ENCODE peak calls at places on chromosomes 7 and 10, in four cellular contexts. E, W, Q and J are unnamed samples.

GRCh38 chr7:80284848-80285247 is 150.2 kb downstream of the GNAI1 start:
- DNase-seq in E (no peak), W (peak), Q (no peak), J (no peak)

GRCh38 chr7:50619684-50620083 is 54.5 kb upstream of the DDC start:
- DNase-seq in E (no peak), W (no peak), Q (no peak), J (no peak)

GRCh38 chr10:114662651-114663217 is 4.7 kb upstream of the ABLIM1 start:
- DNase-seq in E (no peak), W (no peak), Q (no peak), J (no peak)

GRCh38 chr10:61758440-61758839 is 95.7 kb downstream of the CABCOCO1 start:
- DNase-seq in E (no peak), W (peak), Q (no peak), J (no peak)

GRCh38 chr10:21265622-21266021 is 259.9 kb downstream of the SKIDA1 start:
- DNase-seq in E (no peak), W (peak), Q (no peak), J (no peak)

GRCh38 chr7:20594023-20594422 is 21.4 kb upstream of the ABCB5 start:
- DNase-seq in E (no peak), W (no peak), Q (no peak), J (no peak)

GRCh38 chr10:110147961-110148360 is 59.4 kb upstream of the MXI1 start:
- DNase-seq in E (no peak), W (no peak), Q (no peak), J (no peak)

GRCh38 chr10:132036887-132037675 is 28.7 kb upstream of the JAKMIP3 start:
- DNase-seq in E (no peak), W (no peak), Q (no peak), J (no peak)

GRCh38 chr10:13973742-13974141 is 357.0 kb downstream of the FRMD4A start:
- DNase-seq in E (no peak), W (peak), Q (no peak), J (no peak)

GRCh38 chr10:117004238-117004626 is 755 bp downstream of the SHTN1 start:
- DNase-seq in E (no peak), W (peak), Q (no peak), J (no peak)

GRCh38 chr7:36044096-36044892 is 108.8 kb upstream of the EEPD1 start:
- DNase-seq in E (no peak), W (peak), Q (no peak), J (no peak)

GRCh38 chr7:101018271-101019167 is 1.4 kb upstream of the MUC17 start:
- DNase-seq in E (peak), W (no peak), Q (no peak), J (no peak)

GRCh38 chr7:80264769-80265168 is 130.1 kb downstream of the GNAI1 start:
- DNase-seq in E (no peak), W (no peak), Q (no peak), J (no peak)

GRCh38 chr10:101615760-101616116 is 27.6 kb downstream of the DPCD start:
- DNase-seq in E (no peak), W (no peak), Q (no peak), J (no peak)

GRCh38 chr10:2051108-2051507 is 313.8 kb upstream of the ADARB2 start:
- DNase-seq in E (no peak), W (no peak), Q (no peak), J (no peak)

GRCh38 chr10:70660722-70661121 is 11.6 kb upstream of the ADAMTS14 start:
- DNase-seq in E (no peak), W (no peak), Q (no peak), J (no peak)

GRCh38 chr10:13922591-13922990 is 335.8 kb downstream of the PRPF18 start:
- DNase-seq in E (no peak), W (peak), Q (no peak), J (no peak)

GRCh38 chr10:52615756-52616419 is 156.7 kb downstream of the MBL2 start:
- DNase-seq in E (no peak), W (no peak), Q (no peak), J (no peak)

GRCh38 chr10:114042895-114043531 is 653 bp upstream of the ADRB1 start:
- DNase-seq in E (no peak), W (peak), Q (peak), J (peak)

GRCh38 chr7:157620616-157621015 is 283.8 kb downstream of the DNAJB6 start:
- DNase-seq in E (no peak), W (no peak), Q (no peak), J (no peak)

GRCh38 chr10:22599048-22599561 is 115.3 kb downstream of the PIP4K2A start:
- DNase-seq in E (no peak), W (peak), Q (no peak), J (no peak)

GRCh38 chr7:158821173-158822021 is 7.9 kb downstream of the ESYT2 start:
- DNase-seq in E (no peak), W (peak), Q (peak), J (no peak)

GRCh38 chr10:97376413-97376812 is 24.7 kb downstream of the RRP12 start:
- DNase-seq in E (no peak), W (no peak), Q (no peak), J (no peak)

GRCh38 chr7:151218170-151218569 is 7.9 kb upstream of the H2BK1 start:
- DNase-seq in E (no peak), W (no peak), Q (no peak), J (no peak)

GRCh38 chr10:121695731-121696464 is 97.7 kb upstream of the FGFR2 start:
- DNase-seq in E (no peak), W (no peak), Q (no peak), J (no peak)

GRCh38 chr7:41942468-41943097 is 239.7 kb upstream of the INHBA start:
- DNase-seq in E (peak), W (peak), Q (no peak), J (no peak)

GRCh38 chr7:136998495-136998894 is 130.0 kb downstream of the CHRM2 start:
- DNase-seq in E (no peak), W (peak), Q (no peak), J (no peak)

GRCh38 chr7:14446829-14447228 is 455.7 kb downstream of the DGKB start:
- DNase-seq in E (no peak), W (no peak), Q (peak), J (no peak)

GRCh38 chr7:40133561-40134427 is 628 bp downstream of the MPLKIP start:
- DNase-seq in E (no peak), W (peak), Q (no peak), J (peak)

GRCh38 chr10:105063796-105064195 is 422.7 kb downstream of the SORCS3 start:
- DNase-seq in E (no peak), W (peak), Q (peak), J (peak)

DNA sequence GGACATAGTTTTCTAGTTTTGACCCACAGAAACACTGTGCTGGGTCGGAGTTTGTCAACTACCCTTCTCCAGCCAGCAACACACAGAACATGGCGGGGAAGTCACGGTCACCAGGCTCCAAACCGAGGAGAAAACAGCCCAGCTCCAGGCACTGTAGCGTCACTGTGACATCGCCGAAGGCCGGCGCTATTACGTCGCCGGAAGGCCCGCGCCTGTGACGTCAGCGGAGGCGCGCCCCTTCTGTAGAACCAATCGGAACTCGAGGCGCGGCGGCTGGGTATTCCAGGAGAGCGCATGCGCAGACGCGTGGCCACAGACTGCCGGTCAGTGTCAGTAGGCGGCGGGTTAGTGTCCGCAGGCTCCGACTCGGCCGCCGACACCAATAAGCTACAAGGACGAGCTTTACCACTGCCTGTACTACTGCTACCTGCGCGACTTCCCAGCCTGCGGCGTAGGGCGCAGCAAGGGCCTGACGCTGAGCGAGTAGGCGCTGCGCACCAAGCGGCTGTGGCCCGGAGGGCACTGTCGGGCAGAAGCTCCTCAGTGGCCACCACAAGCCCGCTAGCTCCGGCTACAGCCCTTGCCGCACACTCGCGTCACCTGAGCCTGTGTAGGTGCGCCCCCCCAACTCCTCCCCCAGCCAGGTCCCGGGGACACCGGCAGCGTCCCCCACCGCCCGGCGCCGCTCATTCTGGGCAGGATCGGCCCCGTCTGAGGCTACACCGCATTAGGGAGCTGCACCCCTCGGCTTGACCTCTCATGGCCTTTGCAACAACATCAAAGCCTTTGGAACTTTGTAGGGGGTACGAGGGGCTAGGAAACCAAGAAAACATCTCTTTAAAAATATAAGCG is 35.1 kb upstream of the SRRM3 start:
- DNase-seq in E (peak), W (peak), Q (peak), J (peak)
- TF ChIP-seq CTCF in E (peak), W (peak), Q (no peak), J (no peak)

GRCh38 chr7:1078985-1079384 is 8.9 kb upstream of the GPER1 start:
- DNase-seq in E (no peak), W (no peak), Q (no peak), J (no peak)

GRCh38 chr7:1080251-1080917 is 7.5 kb upstream of the GPER1 start:
- DNase-seq in E (no peak), W (no peak), Q (no peak), J (no peak)

GRCh38 chr7:1079546-1079945 is 8.4 kb upstream of the GPER1 start:
- DNase-seq in E (no peak), W (no peak), Q (no peak), J (no peak)

GRCh38 chr7:1076184-1077072 is 11.5 kb upstream of the GPER1 start:
- DNase-seq in E (no peak), W (peak), Q (no peak), J (no peak)

DNA sequence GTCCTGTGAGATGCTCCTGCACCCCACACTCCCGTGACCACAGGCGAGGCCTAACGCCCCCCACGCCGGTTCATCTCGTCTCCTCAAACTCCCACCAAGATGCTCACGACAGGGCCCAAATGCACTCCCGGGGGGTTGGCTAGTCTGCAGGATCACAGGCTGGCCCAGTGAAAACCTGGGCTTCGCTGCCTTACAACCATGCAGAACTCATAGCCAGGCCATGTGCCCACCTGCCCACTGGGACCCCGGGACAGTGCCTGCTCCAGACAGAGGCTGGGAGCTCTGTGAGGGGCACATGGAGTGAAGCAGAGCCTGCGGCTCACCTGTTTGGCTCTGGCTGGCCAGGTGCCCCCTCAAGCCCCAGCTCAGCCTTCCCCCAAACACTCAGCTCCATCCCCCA is 9.4 kb upstream of the GPER1 start:
- DNase-seq in E (no peak), W (no peak), Q (no peak), J (no peak)
- TF ChIP-seq CTCF in E (no peak), W (no peak), Q (no peak), J (no peak)

GRCh38 chr10:18238875-18239485 is 98.8 kb downstream of the CACNB2 start:
- DNase-seq in E (peak), W (peak), Q (no peak), J (no peak)
- TF ChIP-seq CTCF in E (peak), W (peak), Q (peak), J (peak)

GRCh38 chr7:123749537-123749857 is 694 bp upstream of the WASL start:
- DNase-seq in E (no peak), W (peak), Q (no peak), J (no peak)

GRCh38 chr7:123750389-123751230 is 1.8 kb upstream of the WASL start:
- DNase-seq in E (no peak), W (no peak), Q (no peak), J (no peak)

GRCh38 chr7:123747620-123748141 is 1.1 kb downstream of the WASL start:
- DNase-seq in E (peak), W (peak), Q (peak), J (peak)

GRCh38 chr7:123748171-123748733 is 551 bp downstream of the WASL start:
- DNase-seq in E (peak), W (peak), Q (peak), J (peak)

DNA sequence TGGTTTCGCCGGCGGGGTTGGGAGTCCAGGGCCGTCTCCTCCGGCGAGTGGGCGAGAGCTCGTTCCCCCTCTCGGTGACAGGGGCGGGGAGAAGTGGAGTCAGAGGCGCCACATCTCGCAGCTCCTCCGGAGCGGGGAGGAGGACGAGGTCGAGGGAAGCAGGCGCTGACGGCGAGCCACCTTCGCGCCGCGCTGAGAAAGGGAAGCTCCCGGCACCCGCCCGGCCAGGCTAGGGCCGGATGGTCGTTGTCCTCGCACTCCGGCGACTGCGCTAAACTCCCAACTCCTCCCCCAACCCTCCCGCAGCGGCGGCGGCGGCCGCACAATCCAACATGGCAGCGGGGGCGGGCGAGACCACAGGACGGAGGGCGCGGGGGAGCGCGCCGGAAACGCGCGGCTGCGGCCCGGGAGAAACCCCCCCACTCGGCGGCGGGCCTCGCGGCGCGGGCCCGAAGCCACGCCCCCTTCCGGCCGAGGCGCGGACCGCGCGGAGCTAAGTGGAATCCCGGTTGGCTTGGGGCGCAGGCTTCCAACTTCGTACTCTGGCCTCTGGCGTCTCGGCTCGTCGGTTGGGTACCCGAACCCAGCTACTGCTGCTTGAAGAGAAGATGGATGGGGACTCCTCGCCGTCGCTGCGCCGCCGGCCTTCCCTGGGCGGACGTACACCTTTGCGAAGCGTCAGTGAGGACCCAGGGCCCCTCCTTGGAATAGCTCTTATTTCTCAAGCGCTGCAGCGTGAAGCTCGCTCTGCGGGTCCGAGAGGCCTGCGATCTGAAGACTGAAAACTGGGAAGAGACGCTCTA is at the start of gene WASL:
- DNase-seq in E (peak), W (peak), Q (peak), J (peak)
- TF ChIP-seq CTCF in E (no peak), W (no peak), Q (no peak), J (no peak)

GRCh38 chr7:3899559-3899991 is 598.5 kb downstream of the SDK1 start:
- DNase-seq in E (no peak), W (peak), Q (no peak), J (no peak)
- TF ChIP-seq CTCF in E (no peak), W (no peak), Q (no peak), J (no peak)